ENCODE peak calls at places on chromosomes 4 and X, in five cellular contexts. One of them, this sample, is unnamed.

GRCh38 chr4:71232846-71233245 is 106.0 kb upstream of the SLC4A4 start:
- DNase-seq in SK-N-SH: no peak
- DNase-seq in astrocyte: no peak
- DNase-seq in uterus: no peak
- DNase-seq in left ventricle myocardium inferior: no peak
- DNase-seq in this sample: no peak

GRCh38 chr4:100782356-100782755 is 264.5 kb upstream of the EMCN start:
- DNase-seq in SK-N-SH: no peak
- DNase-seq in astrocyte: no peak
- DNase-seq in uterus: no peak
- DNase-seq in left ventricle myocardium inferior: no peak
- DNase-seq in this sample: no peak

GRCh38 chr4:188971125-188971524 is 831.9 kb downstream of the TRIML1 start:
- DNase-seq in SK-N-SH: peak; percentile 9
- DNase-seq in astrocyte: peak; percentile 6
- DNase-seq in uterus: no peak
- DNase-seq in left ventricle myocardium inferior: no peak
- DNase-seq in this sample: no peak

GRCh38 chr4:98939892-98940298 is 11.0 kb upstream of the EIF4E start:
- DNase-seq in SK-N-SH: peak; percentile 42
- DNase-seq in astrocyte: peak; percentile 50
- DNase-seq in uterus: no peak
- DNase-seq in left ventricle myocardium inferior: no peak
- DNase-seq in this sample: no peak

GRCh38 chr4:148770377-148770776 is 328.2 kb upstream of the NR3C2 start:
- DNase-seq in SK-N-SH: no peak
- DNase-seq in astrocyte: no peak
- DNase-seq in uterus: no peak
- DNase-seq in left ventricle myocardium inferior: no peak
- DNase-seq in this sample: no peak

GRCh38 chrX:67604979-67605703 is 61.3 kb downstream of the AR start:
- DNase-seq in SK-N-SH: no peak
- DNase-seq in astrocyte: peak; percentile 91
- DNase-seq in uterus: no peak
- DNase-seq in left ventricle myocardium inferior: no peak
- DNase-seq in this sample: no peak

GRCh38 chrX:144849141-144849540 is 398.2 kb upstream of the SPANXN1 start:
- DNase-seq in SK-N-SH: no peak
- DNase-seq in astrocyte: no peak
- DNase-seq in uterus: no peak
- DNase-seq in left ventricle myocardium inferior: no peak
- DNase-seq in this sample: no peak

GRCh38 chr4:138967313-138967712 is 48.3 kb upstream of the NOCT start:
- DNase-seq in SK-N-SH: no peak
- DNase-seq in astrocyte: no peak
- DNase-seq in uterus: no peak
- DNase-seq in left ventricle myocardium inferior: no peak
- DNase-seq in this sample: no peak

GRCh38 chrX:27555514-27555913 is 34.6 kb upstream of the DCAF8L2 start:
- DNase-seq in SK-N-SH: peak; percentile 11
- DNase-seq in astrocyte: peak; percentile 2
- DNase-seq in uterus: no peak
- DNase-seq in left ventricle myocardium inferior: no peak
- DNase-seq in this sample: no peak

GRCh38 chr4:79049840-79050520 is 110.7 kb upstream of the PAQR3 start:
- DNase-seq in SK-N-SH: peak; percentile 24
- DNase-seq in astrocyte: no peak
- DNase-seq in uterus: no peak
- DNase-seq in left ventricle myocardium inferior: no peak
- DNase-seq in this sample: no peak

GRCh38 chr4:86044593-86044985 is 315.3 kb downstream of the MAPK10 start:
- DNase-seq in SK-N-SH: no peak
- DNase-seq in astrocyte: no peak
- DNase-seq in uterus: no peak
- DNase-seq in left ventricle myocardium inferior: no peak
- DNase-seq in this sample: no peak

GRCh38 chr4:38365748-38366310 is 298.2 kb upstream of the KLF3 start:
- DNase-seq in SK-N-SH: no peak
- DNase-seq in astrocyte: no peak
- DNase-seq in uterus: no peak
- DNase-seq in left ventricle myocardium inferior: no peak
- DNase-seq in this sample: no peak

GRCh38 chrX:18194688-18195087 is 26.0 kb downstream of the BEND2 start:
- DNase-seq in SK-N-SH: no peak
- DNase-seq in astrocyte: no peak
- DNase-seq in uterus: no peak
- DNase-seq in left ventricle myocardium inferior: no peak
- DNase-seq in this sample: no peak

GRCh38 chrX:77595848-77596247 is 148.7 kb downstream of the FGF16 start:
- DNase-seq in SK-N-SH: no peak
- DNase-seq in astrocyte: peak; percentile 10
- DNase-seq in uterus: no peak
- DNase-seq in left ventricle myocardium inferior: no peak
- DNase-seq in this sample: no peak

GRCh38 chrX:9465380-9466114 is 689 bp downstream of the TBL1X start:
- DNase-seq in SK-N-SH: peak; percentile 50
- DNase-seq in astrocyte: no peak
- DNase-seq in uterus: peak; percentile 17
- DNase-seq in left ventricle myocardium inferior: peak; percentile 17
- DNase-seq in this sample: no peak

GRCh38 chrX:107669276-107669675 is 41.0 kb downstream of the PRPS1 start:
- DNase-seq in SK-N-SH: no peak
- DNase-seq in astrocyte: no peak
- DNase-seq in uterus: no peak
- DNase-seq in left ventricle myocardium inferior: no peak
- DNase-seq in this sample: no peak

GRCh38 chr4:56909083-56909981 is 1.6 kb downstream of the REST start:
- DNase-seq in SK-N-SH: peak; percentile 67
- DNase-seq in astrocyte: peak; percentile 48
- DNase-seq in uterus: peak; percentile 36
- DNase-seq in left ventricle myocardium inferior: peak; percentile 51
- DNase-seq in this sample: peak; percentile 54

DNA sequence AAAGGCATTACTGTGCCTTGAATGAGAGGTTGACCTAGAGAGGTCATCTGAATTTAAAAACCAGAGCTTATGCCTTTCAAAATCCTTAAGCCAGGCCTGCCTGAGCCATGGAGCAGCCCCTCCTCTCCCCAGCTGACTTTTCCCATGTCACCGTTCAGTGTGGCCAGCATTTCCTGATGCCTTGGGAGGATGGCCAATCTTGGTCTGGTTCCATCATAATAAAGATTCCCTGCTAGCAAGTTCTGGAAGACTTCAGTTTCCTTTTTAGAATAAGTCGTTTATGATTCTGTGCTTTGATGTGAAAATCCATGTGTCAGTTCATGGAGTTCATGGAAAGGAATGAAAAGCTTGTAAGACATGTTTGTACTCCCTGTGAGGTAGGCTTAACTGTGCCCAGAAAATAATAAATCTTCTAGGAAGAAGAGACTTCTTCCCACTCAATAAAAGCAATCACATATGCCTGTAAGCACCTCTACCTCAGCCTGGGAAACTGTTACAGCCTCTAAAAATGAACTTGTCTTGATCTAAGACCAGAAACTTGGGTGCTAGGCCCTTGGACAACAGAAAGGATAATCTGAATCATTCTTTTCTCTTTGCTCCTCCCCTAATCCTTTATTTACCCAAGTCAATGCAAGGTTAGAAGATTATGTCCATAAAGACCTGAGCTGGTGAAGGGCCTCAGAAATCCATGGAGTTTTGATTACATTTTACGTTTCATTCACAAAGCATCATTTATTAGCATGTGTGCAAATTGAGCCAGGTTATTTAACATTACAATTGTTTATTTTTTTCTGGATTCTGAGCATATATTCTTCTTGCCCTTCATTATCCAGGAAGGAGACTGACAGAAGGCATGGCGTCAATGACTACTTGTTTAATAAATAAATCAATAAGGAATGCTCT is 84.0 kb upstream of the TBC1D9 start:
- DNase-seq in SK-N-SH: no peak
- DNase-seq in astrocyte: peak; percentile 10
- DNase-seq in uterus: no peak
- DNase-seq in left ventricle myocardium inferior: no peak
- DNase-seq in this sample: no peak
- H3K27ac ChIP-seq in SK-N-SH: no peak overlapping the region
- H3K27ac ChIP-seq in astrocyte: no peak overlapping the region
- H3K27ac ChIP-seq in uterus: no peak overlapping the region
- H3K27ac ChIP-seq in left ventricle myocardium inferior: peak overlapping the region; percentile 17
- H3K27ac ChIP-seq in this sample: no peak overlapping the region

GRCh38 chr4:67103001-67103737 is 442.1 kb downstream of the CENPC start:
- DNase-seq in SK-N-SH: no peak
- DNase-seq in astrocyte: no peak
- DNase-seq in uterus: no peak
- DNase-seq in left ventricle myocardium inferior: no peak
- DNase-seq in this sample: no peak
- TF ChIP-seq CTCF in SK-N-SH: no peak
- TF ChIP-seq CTCF in astrocyte: no peak
- TF ChIP-seq CTCF in uterus: no peak
- TF ChIP-seq CTCF in left ventricle myocardium inferior: no peak
- TF ChIP-seq CTCF in this sample: no peak

DNA sequence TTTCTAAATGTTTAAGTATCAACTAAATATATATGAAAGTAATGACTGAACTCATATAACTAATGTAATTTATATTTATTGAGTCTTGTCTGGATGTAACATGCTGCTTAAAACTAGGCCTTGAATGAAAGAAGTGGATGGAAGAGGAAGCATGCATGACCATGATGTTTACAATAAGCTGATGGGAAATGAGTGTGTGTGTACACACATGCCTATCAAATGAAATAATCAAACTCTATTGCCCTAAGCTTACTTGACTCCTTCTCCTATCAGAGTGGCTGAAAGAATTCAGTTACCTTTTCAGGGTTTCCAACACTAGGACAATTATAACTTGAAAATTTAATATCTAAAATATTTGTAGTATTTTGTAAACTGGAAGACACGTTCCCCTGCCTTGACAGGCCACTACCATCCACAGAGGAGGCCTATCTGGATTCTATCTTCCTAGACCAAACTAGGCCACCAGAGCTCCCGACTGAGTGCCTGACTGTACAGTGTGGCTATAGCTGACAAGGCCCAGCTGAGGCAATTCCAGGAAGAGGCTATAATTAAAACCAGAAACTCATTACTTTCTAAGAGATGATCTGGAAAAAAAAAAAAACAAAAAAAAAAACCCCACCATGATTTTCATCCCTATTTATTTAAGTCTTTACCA is 7.6 kb downstream of the ARSJ start:
- DNase-seq in SK-N-SH: peak; percentile 60
- DNase-seq in astrocyte: peak; percentile 38
- DNase-seq in uterus: no peak
- DNase-seq in left ventricle myocardium inferior: no peak
- DNase-seq in this sample: no peak
- H3K27ac ChIP-seq in SK-N-SH: peak overlapping the region; percentile 52
- H3K27ac ChIP-seq in astrocyte: no peak overlapping the region
- H3K27ac ChIP-seq in uterus: no peak overlapping the region
- H3K27ac ChIP-seq in left ventricle myocardium inferior: no peak overlapping the region
- H3K27ac ChIP-seq in this sample: no peak overlapping the region

DNA sequence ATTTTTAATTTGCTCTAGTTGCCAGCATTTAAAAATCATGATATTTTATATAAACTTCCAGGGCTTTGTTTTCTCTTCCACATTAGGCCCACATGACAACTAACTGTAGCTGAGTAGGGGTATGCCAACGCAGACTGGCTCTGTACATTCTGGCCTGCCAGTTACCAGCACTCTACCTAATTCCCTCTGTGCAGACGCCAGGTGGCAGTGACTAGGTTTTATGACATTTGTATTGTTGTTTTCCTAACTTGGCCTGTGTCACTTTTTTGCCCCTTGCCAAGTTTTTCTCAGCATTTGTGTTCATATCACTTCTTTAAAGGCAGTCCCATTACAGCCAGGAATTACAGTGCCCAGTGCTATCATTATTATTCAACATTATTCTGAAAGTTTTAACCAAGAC is 347.5 kb downstream of the NKX6-1 start:
- DNase-seq in SK-N-SH: no peak
- DNase-seq in astrocyte: no peak
- DNase-seq in uterus: no peak
- DNase-seq in left ventricle myocardium inferior: no peak
- DNase-seq in this sample: no peak
- TF ChIP-seq CTCF in SK-N-SH: no peak
- TF ChIP-seq CTCF in astrocyte: no peak
- TF ChIP-seq CTCF in uterus: no peak
- TF ChIP-seq CTCF in left ventricle myocardium inferior: no peak
- TF ChIP-seq CTCF in this sample: no peak

GRCh38 chrX:15567886-15568616 is 32.7 kb downstream of the ACE2 start:
- DNase-seq in SK-N-SH: no peak
- DNase-seq in astrocyte: no peak
- DNase-seq in uterus: no peak
- DNase-seq in left ventricle myocardium inferior: no peak
- DNase-seq in this sample: no peak
- H3K27ac ChIP-seq in SK-N-SH: no peak overlapping the region
- H3K27ac ChIP-seq in astrocyte: no peak overlapping the region
- H3K27ac ChIP-seq in uterus: no peak overlapping the region
- H3K27ac ChIP-seq in left ventricle myocardium inferior: no peak overlapping the region
- H3K27ac ChIP-seq in this sample: no peak overlapping the region

DNA sequence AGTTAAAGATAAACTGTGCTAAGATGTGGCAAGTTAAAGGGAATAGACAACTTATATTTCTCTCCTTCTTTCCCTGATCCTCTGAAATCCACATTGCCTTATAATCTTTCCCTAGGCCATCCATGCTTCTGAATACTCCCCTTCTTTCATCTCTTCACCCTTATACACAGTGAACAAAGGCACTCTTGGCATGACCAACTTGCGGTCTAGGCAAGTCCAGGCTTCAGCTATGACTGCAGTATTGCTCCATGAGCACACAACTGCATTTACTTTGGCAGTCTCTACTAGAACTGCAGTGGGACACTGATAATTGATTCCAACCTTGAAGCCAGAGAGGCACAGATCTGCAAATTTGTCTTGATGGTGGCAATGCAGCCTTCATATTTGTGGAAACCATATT is 24.2 kb upstream of the UBA6 start:
- DNase-seq in SK-N-SH: no peak
- DNase-seq in astrocyte: peak; percentile 65
- DNase-seq in uterus: no peak
- DNase-seq in left ventricle myocardium inferior: no peak
- DNase-seq in this sample: no peak
- TF ChIP-seq CTCF in SK-N-SH: no peak
- TF ChIP-seq CTCF in astrocyte: no peak
- TF ChIP-seq CTCF in uterus: no peak
- TF ChIP-seq CTCF in left ventricle myocardium inferior: no peak
- TF ChIP-seq CTCF in this sample: no peak

DNA sequence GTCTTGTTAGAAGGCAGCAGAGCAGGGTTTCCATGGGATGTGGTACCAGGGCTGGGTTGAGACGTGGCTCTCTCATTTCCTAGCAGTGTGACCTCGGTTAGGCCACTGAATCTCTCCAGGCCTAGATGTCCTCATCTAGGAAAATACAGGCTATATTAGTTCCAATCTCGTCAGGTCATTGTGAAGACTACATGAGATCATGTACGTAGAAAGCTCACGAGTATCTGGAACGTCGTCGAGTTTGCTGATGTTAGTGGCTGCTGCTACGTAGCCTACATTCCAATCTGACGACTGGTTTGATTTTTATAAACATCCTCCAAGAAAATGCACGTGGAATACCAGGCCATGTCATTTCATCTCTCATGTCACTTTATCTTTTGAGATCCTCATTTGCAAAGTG is 278.3 kb upstream of the GATB start:
- DNase-seq in SK-N-SH: no peak
- DNase-seq in astrocyte: peak; percentile 91
- DNase-seq in uterus: no peak
- DNase-seq in left ventricle myocardium inferior: no peak
- DNase-seq in this sample: peak; percentile 74
- H3K27ac ChIP-seq in SK-N-SH: no peak overlapping the region
- H3K27ac ChIP-seq in astrocyte: peak overlapping the region; percentile 27
- H3K27ac ChIP-seq in uterus: no peak overlapping the region
- H3K27ac ChIP-seq in left ventricle myocardium inferior: peak overlapping the region; percentile 85
- H3K27ac ChIP-seq in this sample: peak overlapping the region; percentile 47